ENCODE peak calls at places on chromosomes 3 and 15, in five cellular contexts. One of them, this sample, is unnamed.

GRCh38 chr15:61794881-61795280 is 265.4 kb downstream of the VPS13C start:
- DNase-seq in sigmoid colon: no peak
- DNase-seq in NCI-H460: no peak
- DNase-seq in mucosa of descending colon: no peak
- DNase-seq in progenitor cell of endocrine pancreas: no peak
- DNase-seq in this sample: no peak

GRCh38 chr3:96294143-96294542 is 520.3 kb upstream of the EPHA6 start:
- DNase-seq in progenitor cell of endocrine pancreas: no peak
- DNase-seq in mucosa of descending colon: no peak
- DNase-seq in sigmoid colon: no peak
- DNase-seq in NCI-H460: no peak
- DNase-seq in this sample: no peak

GRCh38 chr3:105598047-105598796 is 231.5 kb downstream of the ALCAM start:
- DNase-seq in mucosa of descending colon: no peak
- DNase-seq in NCI-H460: peak; percentile 43
- DNase-seq in sigmoid colon: no peak
- DNase-seq in progenitor cell of endocrine pancreas: no peak
- DNase-seq in this sample: no peak

GRCh38 chr3:104717828-104718196 is 648.9 kb upstream of the ALCAM start:
- DNase-seq in progenitor cell of endocrine pancreas: no peak
- DNase-seq in sigmoid colon: no peak
- DNase-seq in mucosa of descending colon: no peak
- DNase-seq in NCI-H460: no peak
- DNase-seq in this sample: no peak

GRCh38 chr3:53949541-53949940 is 57.9 kb upstream of the SELENOK start:
- DNase-seq in sigmoid colon: no peak
- DNase-seq in mucosa of descending colon: no peak
- DNase-seq in progenitor cell of endocrine pancreas: no peak
- DNase-seq in NCI-H460: no peak
- DNase-seq in this sample: no peak

GRCh38 chr15:40412095-40412759 is 6.6 kb downstream of the IVD start:
- DNase-seq in sigmoid colon: no peak
- DNase-seq in mucosa of descending colon: peak; percentile 80
- DNase-seq in progenitor cell of endocrine pancreas: no peak
- DNase-seq in NCI-H460: no peak
- DNase-seq in this sample: no peak

GRCh38 chr3:14150078-14150477 is 25.2 kb downstream of the TMEM43 start:
- DNase-seq in mucosa of descending colon: no peak
- DNase-seq in sigmoid colon: no peak
- DNase-seq in progenitor cell of endocrine pancreas: no peak
- DNase-seq in NCI-H460: no peak
- DNase-seq in this sample: no peak

GRCh38 chr3:128054363-128054762 is 2.1 kb downstream of the SEC61A1 start:
- DNase-seq in progenitor cell of endocrine pancreas: no peak
- DNase-seq in mucosa of descending colon: no peak
- DNase-seq in NCI-H460: no peak
- DNase-seq in sigmoid colon: no peak
- DNase-seq in this sample: no peak

GRCh38 chr3:23800731-23801130 is 5.0 kb upstream of the UBE2E1 start:
- DNase-seq in NCI-H460: no peak
- DNase-seq in sigmoid colon: no peak
- DNase-seq in progenitor cell of endocrine pancreas: no peak
- DNase-seq in mucosa of descending colon: no peak
- DNase-seq in this sample: no peak

GRCh38 chr3:65285956-65286355 is 598.2 kb upstream of the ADAMTS9 start:
- DNase-seq in progenitor cell of endocrine pancreas: no peak
- DNase-seq in NCI-H460: no peak
- DNase-seq in mucosa of descending colon: no peak
- DNase-seq in sigmoid colon: no peak
- DNase-seq in this sample: no peak

GRCh38 chr3:69791919-69792399 is 52.7 kb downstream of the MITF start:
- DNase-seq in sigmoid colon: no peak
- DNase-seq in mucosa of descending colon: no peak
- DNase-seq in progenitor cell of endocrine pancreas: no peak
- DNase-seq in NCI-H460: peak; percentile 30
- DNase-seq in this sample: no peak

GRCh38 chr3:132135628-132136333 is 101.0 kb upstream of the CPNE4 start:
- DNase-seq in NCI-H460: peak; percentile 81
- DNase-seq in progenitor cell of endocrine pancreas: no peak
- DNase-seq in sigmoid colon: no peak
- DNase-seq in mucosa of descending colon: no peak
- DNase-seq in this sample: no peak

GRCh38 chr15:30984542-30984941 is 6.9 kb downstream of the MTMR10 start:
- DNase-seq in NCI-H460: no peak
- DNase-seq in sigmoid colon: no peak
- DNase-seq in mucosa of descending colon: no peak
- DNase-seq in progenitor cell of endocrine pancreas: no peak
- DNase-seq in this sample: no peak

GRCh38 chr3:113660901-113661300 is 35.5 kb downstream of the USF3 start:
- DNase-seq in sigmoid colon: peak; percentile 86
- DNase-seq in progenitor cell of endocrine pancreas: no peak
- DNase-seq in mucosa of descending colon: no peak
- DNase-seq in NCI-H460: no peak
- DNase-seq in this sample: no peak

GRCh38 chr3:165827883-165828282 is 9.3 kb downstream of the BCHE start:
- DNase-seq in NCI-H460: no peak
- DNase-seq in mucosa of descending colon: no peak
- DNase-seq in progenitor cell of endocrine pancreas: no peak
- DNase-seq in sigmoid colon: no peak
- DNase-seq in this sample: no peak

GRCh38 chr3:16319307-16319706 is 54.3 kb downstream of the OXNAD1 start:
- DNase-seq in NCI-H460: peak; percentile 23
- DNase-seq in mucosa of descending colon: no peak
- DNase-seq in progenitor cell of endocrine pancreas: no peak
- DNase-seq in sigmoid colon: no peak
- DNase-seq in this sample: no peak

GRCh38 chr3:186687120-186687651 is 21.4 kb downstream of the HRG start:
- DNase-seq in progenitor cell of endocrine pancreas: no peak
- DNase-seq in NCI-H460: no peak
- DNase-seq in mucosa of descending colon: no peak
- DNase-seq in sigmoid colon: no peak
- DNase-seq in this sample: no peak

GRCh38 chr3:156536524-156537316 is 18.2 kb downstream of the SSR3 start:
- DNase-seq in sigmoid colon: no peak
- DNase-seq in NCI-H460: no peak
- DNase-seq in mucosa of descending colon: no peak
- DNase-seq in progenitor cell of endocrine pancreas: no peak
- DNase-seq in this sample: no peak

GRCh38 chr3:177578488-177578887 is 381.2 kb upstream of the TBL1XR1 start:
- DNase-seq in progenitor cell of endocrine pancreas: no peak
- DNase-seq in sigmoid colon: no peak
- DNase-seq in mucosa of descending colon: no peak
- DNase-seq in NCI-H460: no peak
- DNase-seq in this sample: no peak

GRCh38 chr15:72230197-72231065 is 559 bp downstream of the PKM start:
- DNase-seq in mucosa of descending colon: peak; percentile 91
- DNase-seq in sigmoid colon: peak; percentile 95
- DNase-seq in NCI-H460: peak; percentile 80
- DNase-seq in progenitor cell of endocrine pancreas: peak; percentile 78
- DNase-seq in this sample: no peak

GRCh38 chr3:146968204-146968651 is 363.1 kb upstream of the PLSCR5 start:
- DNase-seq in sigmoid colon: no peak
- DNase-seq in NCI-H460: no peak
- DNase-seq in mucosa of descending colon: no peak
- DNase-seq in progenitor cell of endocrine pancreas: no peak
- DNase-seq in this sample: no peak

GRCh38 chr15:67185621-67186225 is 68.7 kb downstream of the AAGAB start:
- DNase-seq in progenitor cell of endocrine pancreas: no peak
- DNase-seq in NCI-H460: no peak
- DNase-seq in mucosa of descending colon: no peak
- DNase-seq in sigmoid colon: no peak
- DNase-seq in this sample: no peak

GRCh38 chr3:169694117-169694516 is 30.6 kb upstream of the MECOM start:
- DNase-seq in sigmoid colon: no peak
- DNase-seq in progenitor cell of endocrine pancreas: no peak
- DNase-seq in mucosa of descending colon: no peak
- DNase-seq in NCI-H460: no peak
- DNase-seq in this sample: no peak

GRCh38 chr3:167497903-167498302 is 24.1 kb upstream of the SERPINI2 start:
- DNase-seq in NCI-H460: no peak
- DNase-seq in sigmoid colon: no peak
- DNase-seq in progenitor cell of endocrine pancreas: no peak
- DNase-seq in mucosa of descending colon: no peak
- DNase-seq in this sample: no peak